ENCODE peak calls at places on chromosomes 6 and 20, in six cellular contexts. B is trophoblast cell, F is H1, Y is neuronal stem cell, D is H9, T is mesenchymal stem cell. K is an unnamed sample.

GRCh38 chr20:43840382-43841070 is 74.1 kb upstream of the TOX2 start:
- DNase-seq in B (no peak), F (peak), Y (peak), D (peak), T (peak), K (peak)

GRCh38 chr20:1277529-1278322 is 11.6 kb downstream of the SNPH start:
- DNase-seq in B (no peak), F (no peak), Y (no peak), D (peak), T (no peak), K (no peak)

GRCh38 chr6:137904822-137905617 is 38.0 kb downstream of the TNFAIP3 start:
- DNase-seq in B (no peak), F (no peak), Y (no peak), D (no peak), T (no peak), K (no peak)

GRCh38 chr6:140441256-140441655 is 1066.8 kb upstream of the CITED2 start:
- DNase-seq in B (peak), F (no peak), Y (peak), D (peak), T (peak), K (peak)

GRCh38 chr6:135173242-135173988 is 7.7 kb upstream of the MYB start:
- DNase-seq in B (no peak), F (no peak), Y (no peak), D (no peak), T (no peak), K (no peak)

GRCh38 chr6:158468666-158469065 is 91.2 kb upstream of the TMEM181 start:
- DNase-seq in B (no peak), F (no peak), Y (no peak), D (no peak), T (no peak), K (no peak)

GRCh38 chr20:47971321-47971781 is 186.1 kb upstream of the SULF2 start:
- DNase-seq in B (no peak), F (no peak), Y (no peak), D (no peak), T (no peak), K (no peak)

GRCh38 chr6:170091000-170091638 is 199.8 kb downstream of the DLL1 start:
- DNase-seq in B (no peak), F (no peak), Y (no peak), D (no peak), T (no peak), K (no peak)

GRCh38 chr6:128494440-128494839 is 26.0 kb downstream of the PTPRK start:
- DNase-seq in B (no peak), F (no peak), Y (peak), D (no peak), T (no peak), K (no peak)

GRCh38 chr6:169654590-169655391 is 47.0 kb downstream of the WDR27 start:
- DNase-seq in B (no peak), F (no peak), Y (no peak), D (no peak), T (no peak), K (peak)

GRCh38 chr20:57291003-57291402 is 24.6 kb upstream of the BMP7 start:
- DNase-seq in B (no peak), F (peak), Y (no peak), D (peak), T (no peak), K (no peak)

GRCh38 chr20:13147071-13147961 is 73.8 kb upstream of the ISM1 start:
- DNase-seq in B (no peak), F (no peak), Y (no peak), D (no peak), T (no peak), K (no peak)

GRCh38 chr6:129069006-129069405 is 186.1 kb downstream of the LAMA2 start:
- DNase-seq in B (no peak), F (no peak), Y (no peak), D (no peak), T (peak), K (no peak)

GRCh38 chr6:89268776-89269175 is 46.3 kb downstream of the GABRR2 start:
- DNase-seq in B (no peak), F (no peak), Y (no peak), D (no peak), T (no peak), K (no peak)

GRCh38 chr6:120869397-120869796 is 464.9 kb downstream of the TBC1D32 start:
- DNase-seq in B (no peak), F (no peak), Y (peak), D (peak), T (peak), K (no peak)

GRCh38 chr6:155026366-155027045 is 31.4 kb downstream of the TIAM2 start:
- DNase-seq in B (no peak), F (peak), Y (no peak), D (no peak), T (peak), K (peak)

GRCh38 chr20:36574278-36575065 is 1.1 kb downstream of the TGIF2 start:
- DNase-seq in B (peak), F (no peak), Y (peak), D (peak), T (peak), K (peak)

GRCh38 chr6:1088441-1089001 is 223.4 kb upstream of the FOXQ1 start:
- DNase-seq in B (no peak), F (no peak), Y (no peak), D (no peak), T (no peak), K (no peak)

GRCh38 chr6:134425521-134426316 is 107.8 kb upstream of the SGK1 start:
- DNase-seq in B (no peak), F (no peak), Y (no peak), D (no peak), T (no peak), K (no peak)

GRCh38 chr6:107304421-107305025 is 154.8 kb downstream of the PDSS2 start:
- DNase-seq in B (peak), F (no peak), Y (no peak), D (no peak), T (peak), K (peak)

GRCh38 chr6:31139599-31139998 is 733 bp upstream of the PSORS1C2 start:
- DNase-seq in B (no peak), F (no peak), Y (no peak), D (peak), T (no peak), K (peak)

GRCh38 chr6:52125139-52125538 is 37.7 kb upstream of the PKHD1 start:
- DNase-seq in B (no peak), F (no peak), Y (no peak), D (no peak), T (no peak), K (no peak)

GRCh38 chr6:161354241-161354840 is 80.5 kb upstream of the AGPAT4 start:
- DNase-seq in B (no peak), F (no peak), Y (no peak), D (no peak), T (no peak), K (no peak)

GRCh38 chr6:22078802-22079545 is 217.9 kb downstream of the PRL start:
- DNase-seq in B (no peak), F (peak), Y (no peak), D (peak), T (no peak), K (no peak)

GRCh38 chr6:149840345-149841075 is 23.6 kb downstream of the LRP11 start:
- DNase-seq in B (peak), F (no peak), Y (no peak), D (peak), T (peak), K (peak)

GRCh38 chr6:163392533-163392932 is 22.0 kb upstream of the QKI start:
- DNase-seq in B (peak), F (no peak), Y (no peak), D (no peak), T (peak), K (peak)

GRCh38 chr6:13733178-13733851 is 21.7 kb upstream of the RANBP9 start:
- DNase-seq in B (peak), F (no peak), Y (no peak), D (no peak), T (peak), K (peak)

GRCh38 chr20:34922654-34923381 is 32.8 kb downstream of the GSS start:
- DNase-seq in B (peak), F (no peak), Y (no peak), D (no peak), T (peak), K (peak)

GRCh38 chr6:134619789-134620188 is 301.9 kb upstream of the SGK1 start:
- DNase-seq in B (no peak), F (no peak), Y (no peak), D (no peak), T (peak), K (peak)

GRCh38 chr20:22430746-22431168 is 153.6 kb downstream of the FOXA2 start:
- DNase-seq in B (no peak), F (no peak), Y (peak), D (no peak), T (no peak), K (no peak)
- H4K91ac ChIP-seq in B (no peak), F (no peak), Y (no peak), D (no peak), T (no peak), K (no peak)

GRCh38 chr20:62323146-62323979 is 20.6 kb downstream of the ADRM1 start:
- DNase-seq in B (no peak), F (no peak), Y (no peak), D (no peak), T (no peak), K (no peak)

GRCh38 chr20:62320581-62321354 is 18.0 kb downstream of the ADRM1 start:
- DNase-seq in B (no peak), F (no peak), Y (no peak), D (peak), T (no peak), K (no peak)

GRCh38 chr20:62322428-62323073 is 19.8 kb downstream of the ADRM1 start:
- DNase-seq in B (no peak), F (no peak), Y (no peak), D (no peak), T (no peak), K (no peak)

GRCh38 chr20:62321521-62321948 is 18.7 kb downstream of the ADRM1 start:
- DNase-seq in B (no peak), F (no peak), Y (no peak), D (peak), T (peak), K (no peak)

DNA sequence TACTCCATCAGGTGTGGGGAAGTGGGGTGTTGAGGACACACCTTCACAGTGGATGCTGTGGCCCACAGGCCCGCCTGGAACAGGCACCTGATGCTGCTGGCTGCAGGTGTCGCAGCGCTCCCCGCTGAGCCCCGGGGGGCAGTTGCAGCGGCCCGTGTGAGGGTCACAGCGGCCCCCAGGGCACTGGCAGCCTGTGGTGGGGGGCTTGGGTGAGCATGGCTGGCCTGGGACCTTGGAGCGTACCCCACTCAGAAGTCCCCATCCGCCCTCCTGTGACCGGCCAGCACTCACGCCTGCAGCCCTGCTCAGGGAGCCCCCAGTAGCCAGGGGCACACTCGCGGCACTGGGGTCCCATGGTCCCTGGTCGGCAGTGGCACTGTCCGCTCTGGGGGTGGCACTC is 19.2 kb downstream of the ADRM1 start:
- DNase-seq in B (no peak), F (no peak), Y (no peak), D (no peak), T (no peak), K (no peak)
- H4K91ac ChIP-seq in B (no peak), F (no peak), Y (no peak), D (no peak), T (peak), K (no peak)

GRCh38 chr6:16944601-16945000 is 157.2 kb upstream of the STMND1 start:
- DNase-seq in B (no peak), F (no peak), Y (no peak), D (no peak), T (no peak), K (no peak)
- H4K91ac ChIP-seq in B (no peak), F (no peak), Y (no peak), D (no peak), T (no peak), K (peak)

DNA sequence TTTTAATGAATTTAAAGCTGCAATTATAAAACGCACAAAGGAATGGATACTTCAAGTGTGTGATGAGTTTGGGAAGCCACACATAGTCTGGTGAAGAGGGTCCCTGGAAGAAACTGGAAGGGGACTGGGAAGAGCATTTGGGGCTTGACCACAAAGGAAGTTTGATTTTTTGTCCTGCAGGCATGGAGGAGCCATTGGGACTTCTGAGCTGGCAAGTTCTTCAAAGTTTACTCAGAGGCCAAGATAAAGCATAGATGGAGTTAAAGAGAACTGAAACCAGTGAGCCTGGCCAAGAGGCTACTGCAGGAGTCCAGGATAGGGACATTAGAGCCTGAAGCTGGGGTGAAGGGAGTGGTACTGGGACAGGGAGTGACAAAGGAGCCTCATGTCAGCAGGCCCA is 95.0 kb downstream of the AIG1 start:
- DNase-seq in B (no peak), F (no peak), Y (no peak), D (no peak), T (no peak), K (no peak)
- H4K91ac ChIP-seq in B (no peak), F (no peak), Y (no peak), D (no peak), T (no peak), K (no peak)

DNA sequence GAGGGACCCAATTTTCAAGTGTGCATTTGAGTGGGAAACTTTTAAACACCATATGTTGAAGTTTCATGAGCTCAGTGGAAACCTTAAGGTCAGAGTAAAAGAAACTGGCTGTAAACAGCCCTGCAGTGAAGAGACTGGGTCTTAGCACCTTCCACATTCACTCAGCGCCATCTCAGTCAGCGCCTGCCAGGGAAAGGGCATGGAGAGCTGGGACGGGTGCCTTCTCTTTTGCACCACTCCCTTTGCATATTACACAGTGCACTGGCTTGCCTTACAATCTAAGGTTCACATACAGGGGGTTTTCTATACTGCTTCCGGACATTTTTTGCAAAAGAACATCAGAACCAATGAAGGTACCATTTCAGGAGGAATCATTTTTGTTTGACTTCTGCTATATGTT is 4.5 kb downstream of the TOMM6 start:
- DNase-seq in B (no peak), F (no peak), Y (no peak), D (no peak), T (no peak), K (no peak)
- H4K91ac ChIP-seq in B (no peak), F (no peak), Y (no peak), D (no peak), T (no peak), K (no peak)

GRCh38 chr6:53746442-53747103 is 48.2 kb upstream of the LRRC1 start:
- DNase-seq in B (no peak), F (no peak), Y (no peak), D (no peak), T (no peak), K (no peak)
- H4K91ac ChIP-seq in B (peak), F (no peak), Y (no peak), D (no peak), T (no peak), K (no peak)

GRCh38 chr6:159720708-159721107 is 6.6 kb upstream of the WTAP start:
- DNase-seq in B (peak), F (no peak), Y (peak), D (no peak), T (peak), K (no peak)

GRCh38 chr6:159726196-159726917 is 949 bp upstream of the WTAP start:
- DNase-seq in B (no peak), F (no peak), Y (no peak), D (no peak), T (no peak), K (no peak)

GRCh38 chr6:159722655-159723054 is 4.7 kb upstream of the WTAP start:
- DNase-seq in B (no peak), F (no peak), Y (no peak), D (no peak), T (no peak), K (no peak)

GRCh38 chr6:159724778-159725177 is 2.5 kb upstream of the WTAP start:
- DNase-seq in B (no peak), F (no peak), Y (no peak), D (no peak), T (no peak), K (no peak)

GRCh38 chr6:159723259-159723658 is 4.0 kb upstream of the WTAP start:
- DNase-seq in B (no peak), F (no peak), Y (no peak), D (no peak), T (no peak), K (no peak)
- H4K91ac ChIP-seq in B (no peak), F (no peak), Y (no peak), D (no peak), T (no peak), K (no peak)

GRCh38 chr20:16459019-16459700 is 114.1 kb downstream of the KIF16B start:
- DNase-seq in B (no peak), F (no peak), Y (no peak), D (no peak), T (peak), K (peak)

GRCh38 chr20:16462711-16463110 is 110.5 kb downstream of the KIF16B start:
- DNase-seq in B (no peak), F (no peak), Y (no peak), D (peak), T (no peak), K (no peak)
- H4K91ac ChIP-seq in B (no peak), F (no peak), Y (no peak), D (no peak), T (no peak), K (no peak)

GRCh38 chr6:124009372-124009765 is 205.7 kb downstream of the NKAIN2 start:
- DNase-seq in B (no peak), F (no peak), Y (no peak), D (no peak), T (no peak), K (no peak)

GRCh38 chr6:124007915-124008688 is 204.4 kb downstream of the NKAIN2 start:
- DNase-seq in B (no peak), F (no peak), Y (no peak), D (no peak), T (peak), K (no peak)

GRCh38 chr6:124010574-124010973 is 206.9 kb downstream of the NKAIN2 start:
- DNase-seq in B (no peak), F (no peak), Y (no peak), D (no peak), T (no peak), K (no peak)

GRCh38 chr6:124008689-124009371 is 205.2 kb downstream of the NKAIN2 start:
- DNase-seq in B (no peak), F (no peak), Y (no peak), D (no peak), T (no peak), K (no peak)

GRCh38 chr6:124011180-124011579 is 207.5 kb downstream of the NKAIN2 start:
- DNase-seq in B (no peak), F (no peak), Y (no peak), D (no peak), T (no peak), K (no peak)
- H4K91ac ChIP-seq in B (no peak), F (no peak), Y (no peak), D (no peak), T (no peak), K (no peak)